ENCODE peak calls at places on chromosomes 2 and 18, in seven cellular contexts. One of them, this sample, is unnamed.
A peak's percentile ranks its signal among the peaks of the same experiment; 100 is the strongest.

GRCh38 chr2:66463206-66463605 is 28.3 kb downstream of the MEIS1 start:
- DNase-seq in midbrain: peak; percentile 24
- DNase-seq in NCI-H2107: no peak
- DNase-seq in progenitor cell of endocrine pancreas: no peak
- DNase-seq in HepG2: no peak
- DNase-seq in Ammon's horn: no peak
- DNase-seq in stimulated activated CD4-positive, alpha-beta T cell treated with anti-CD3 and anti-CD28 coated beads, Interleukin-2, amount 100 ng/mL, for 4 hours: no peak
- DNase-seq in this sample: no peak

GRCh38 chr18:48042431-48042830 is 112.0 kb upstream of the SMAD2 start:
- DNase-seq in midbrain: no peak
- DNase-seq in NCI-H2107: no peak
- DNase-seq in progenitor cell of endocrine pancreas: no peak
- DNase-seq in HepG2: no peak
- DNase-seq in Ammon's horn: no peak
- DNase-seq in stimulated activated CD4-positive, alpha-beta T cell treated with anti-CD3 and anti-CD28 coated beads, Interleukin-2, amount 100 ng/mL, for 4 hours: no peak
- DNase-seq in this sample: no peak

GRCh38 chr18:61993831-61994230 is 101.0 kb upstream of the RNF152 start:
- DNase-seq in midbrain: no peak
- DNase-seq in NCI-H2107: no peak
- DNase-seq in progenitor cell of endocrine pancreas: no peak
- DNase-seq in HepG2: no peak
- DNase-seq in Ammon's horn: no peak
- DNase-seq in stimulated activated CD4-positive, alpha-beta T cell treated with anti-CD3 and anti-CD28 coated beads, Interleukin-2, amount 100 ng/mL, for 4 hours: no peak
- DNase-seq in this sample: no peak

GRCh38 chr2:124316875-124317605 is 292.0 kb downstream of the CNTNAP5 start:
- DNase-seq in midbrain: no peak
- DNase-seq in NCI-H2107: no peak
- DNase-seq in progenitor cell of endocrine pancreas: no peak
- DNase-seq in HepG2: no peak
- DNase-seq in Ammon's horn: no peak
- DNase-seq in stimulated activated CD4-positive, alpha-beta T cell treated with anti-CD3 and anti-CD28 coated beads, Interleukin-2, amount 100 ng/mL, for 4 hours: no peak
- DNase-seq in this sample: no peak

GRCh38 chr2:112728384-112729175 is 7.8 kb downstream of the NT5DC4 start:
- DNase-seq in midbrain: no peak
- DNase-seq in NCI-H2107: no peak
- DNase-seq in progenitor cell of endocrine pancreas: no peak
- DNase-seq in HepG2: no peak
- DNase-seq in Ammon's horn: no peak
- DNase-seq in stimulated activated CD4-positive, alpha-beta T cell treated with anti-CD3 and anti-CD28 coated beads, Interleukin-2, amount 100 ng/mL, for 4 hours: no peak
- DNase-seq in this sample: no peak

GRCh38 chr2:74648009-74648443 is at the start of gene M1AP:
- DNase-seq in midbrain: no peak
- DNase-seq in NCI-H2107: no peak
- DNase-seq in progenitor cell of endocrine pancreas: peak; percentile 22
- DNase-seq in HepG2: no peak
- DNase-seq in Ammon's horn: no peak
- DNase-seq in stimulated activated CD4-positive, alpha-beta T cell treated with anti-CD3 and anti-CD28 coated beads, Interleukin-2, amount 100 ng/mL, for 4 hours: no peak
- DNase-seq in this sample: no peak

GRCh38 chr2:112662702-112663101 is 17.0 kb downstream of the SLC20A1 start:
- DNase-seq in midbrain: no peak
- DNase-seq in NCI-H2107: no peak
- DNase-seq in progenitor cell of endocrine pancreas: no peak
- DNase-seq in HepG2: no peak
- DNase-seq in Ammon's horn: no peak
- DNase-seq in stimulated activated CD4-positive, alpha-beta T cell treated with anti-CD3 and anti-CD28 coated beads, Interleukin-2, amount 100 ng/mL, for 4 hours: no peak
- DNase-seq in this sample: no peak

GRCh38 chr2:167048829-167049228 is 160.5 kb downstream of the XIRP2 start:
- DNase-seq in midbrain: peak; percentile 0
- DNase-seq in NCI-H2107: no peak
- DNase-seq in progenitor cell of endocrine pancreas: no peak
- DNase-seq in HepG2: no peak
- DNase-seq in Ammon's horn: no peak
- DNase-seq in stimulated activated CD4-positive, alpha-beta T cell treated with anti-CD3 and anti-CD28 coated beads, Interleukin-2, amount 100 ng/mL, for 4 hours: no peak
- DNase-seq in this sample: no peak

GRCh38 chr18:991441-991840 is 86.8 kb downstream of the ADCYAP1 start:
- DNase-seq in midbrain: no peak
- DNase-seq in NCI-H2107: no peak
- DNase-seq in progenitor cell of endocrine pancreas: no peak
- DNase-seq in HepG2: no peak
- DNase-seq in Ammon's horn: no peak
- DNase-seq in stimulated activated CD4-positive, alpha-beta T cell treated with anti-CD3 and anti-CD28 coated beads, Interleukin-2, amount 100 ng/mL, for 4 hours: no peak
- DNase-seq in this sample: no peak

GRCh38 chr2:4674007-4674406 is 970.6 kb downstream of the DCDC2C start:
- DNase-seq in midbrain: no peak
- DNase-seq in NCI-H2107: no peak
- DNase-seq in progenitor cell of endocrine pancreas: no peak
- DNase-seq in HepG2: no peak
- DNase-seq in Ammon's horn: no peak
- DNase-seq in stimulated activated CD4-positive, alpha-beta T cell treated with anti-CD3 and anti-CD28 coated beads, Interleukin-2, amount 100 ng/mL, for 4 hours: no peak
- DNase-seq in this sample: no peak

GRCh38 chr2:19747310-19748072 is 154.3 kb downstream of the TTC32 start:
- DNase-seq in midbrain: no peak
- DNase-seq in NCI-H2107: no peak
- DNase-seq in progenitor cell of endocrine pancreas: no peak
- DNase-seq in HepG2: no peak
- DNase-seq in Ammon's horn: no peak
- DNase-seq in stimulated activated CD4-positive, alpha-beta T cell treated with anti-CD3 and anti-CD28 coated beads, Interleukin-2, amount 100 ng/mL, for 4 hours: no peak
- DNase-seq in this sample: no peak

GRCh38 chr2:196160101-196160500 is 11.3 kb downstream of the STK17B start:
- DNase-seq in midbrain: no peak
- DNase-seq in NCI-H2107: no peak
- DNase-seq in progenitor cell of endocrine pancreas: no peak
- DNase-seq in HepG2: no peak
- DNase-seq in Ammon's horn: peak; percentile 51
- DNase-seq in stimulated activated CD4-positive, alpha-beta T cell treated with anti-CD3 and anti-CD28 coated beads, Interleukin-2, amount 100 ng/mL, for 4 hours: no peak
- DNase-seq in this sample: no peak

GRCh38 chr2:161030260-161031063 is 129.8 kb upstream of the TANK start:
- DNase-seq in midbrain: no peak
- DNase-seq in NCI-H2107: no peak
- DNase-seq in progenitor cell of endocrine pancreas: no peak
- DNase-seq in HepG2: peak; percentile 45
- DNase-seq in Ammon's horn: no peak
- DNase-seq in stimulated activated CD4-positive, alpha-beta T cell treated with anti-CD3 and anti-CD28 coated beads, Interleukin-2, amount 100 ng/mL, for 4 hours: no peak
- DNase-seq in this sample: no peak

GRCh38 chr2:48319863-48320262 is 210.1 kb upstream of the STON1 start:
- DNase-seq in midbrain: no peak
- DNase-seq in NCI-H2107: no peak
- DNase-seq in progenitor cell of endocrine pancreas: no peak
- DNase-seq in HepG2: no peak
- DNase-seq in Ammon's horn: no peak
- DNase-seq in stimulated activated CD4-positive, alpha-beta T cell treated with anti-CD3 and anti-CD28 coated beads, Interleukin-2, amount 100 ng/mL, for 4 hours: no peak
- DNase-seq in this sample: no peak

GRCh38 chr2:69986691-69987090 is 25.3 kb upstream of the ASPRV1 start:
- DNase-seq in midbrain: no peak
- DNase-seq in NCI-H2107: no peak
- DNase-seq in progenitor cell of endocrine pancreas: no peak
- DNase-seq in HepG2: no peak
- DNase-seq in Ammon's horn: no peak
- DNase-seq in stimulated activated CD4-positive, alpha-beta T cell treated with anti-CD3 and anti-CD28 coated beads, Interleukin-2, amount 100 ng/mL, for 4 hours: no peak
- DNase-seq in this sample: no peak

GRCh38 chr18:76441002-76441667 is 53.9 kb downstream of the ZNF516 start:
- DNase-seq in midbrain: no peak
- DNase-seq in NCI-H2107: no peak
- DNase-seq in progenitor cell of endocrine pancreas: no peak
- DNase-seq in HepG2: no peak
- DNase-seq in Ammon's horn: no peak
- DNase-seq in stimulated activated CD4-positive, alpha-beta T cell treated with anti-CD3 and anti-CD28 coated beads, Interleukin-2, amount 100 ng/mL, for 4 hours: no peak
- DNase-seq in this sample: no peak

GRCh38 chr18:29185801-29186200 is 1008.9 kb upstream of the CDH2 start:
- DNase-seq in midbrain: no peak
- DNase-seq in NCI-H2107: no peak
- DNase-seq in progenitor cell of endocrine pancreas: no peak
- DNase-seq in HepG2: no peak
- DNase-seq in Ammon's horn: no peak
- DNase-seq in stimulated activated CD4-positive, alpha-beta T cell treated with anti-CD3 and anti-CD28 coated beads, Interleukin-2, amount 100 ng/mL, for 4 hours: no peak
- DNase-seq in this sample: no peak

GRCh38 chr2:236872015-236872414 is 213.7 kb upstream of the COPS8 start:
- DNase-seq in midbrain: no peak
- DNase-seq in NCI-H2107: no peak
- DNase-seq in progenitor cell of endocrine pancreas: no peak
- DNase-seq in HepG2: no peak
- DNase-seq in Ammon's horn: no peak
- DNase-seq in stimulated activated CD4-positive, alpha-beta T cell treated with anti-CD3 and anti-CD28 coated beads, Interleukin-2, amount 100 ng/mL, for 4 hours: no peak
- DNase-seq in this sample: no peak

GRCh38 chr2:49222975-49223528 is 68.7 kb upstream of the FSHR start:
- DNase-seq in midbrain: no peak
- DNase-seq in NCI-H2107: no peak
- DNase-seq in progenitor cell of endocrine pancreas: no peak
- DNase-seq in HepG2: no peak
- DNase-seq in Ammon's horn: no peak
- DNase-seq in stimulated activated CD4-positive, alpha-beta T cell treated with anti-CD3 and anti-CD28 coated beads, Interleukin-2, amount 100 ng/mL, for 4 hours: no peak
- DNase-seq in this sample: no peak

GRCh38 chr2:226904592-226904991 is 68.7 kb downstream of the RHBDD1 start:
- DNase-seq in midbrain: no peak
- DNase-seq in NCI-H2107: no peak
- DNase-seq in progenitor cell of endocrine pancreas: no peak
- DNase-seq in HepG2: no peak
- DNase-seq in Ammon's horn: no peak
- DNase-seq in stimulated activated CD4-positive, alpha-beta T cell treated with anti-CD3 and anti-CD28 coated beads, Interleukin-2, amount 100 ng/mL, for 4 hours: no peak
- DNase-seq in this sample: no peak

GRCh38 chr18:56255381-56255780 is 383.0 kb downstream of the TXNL1 start:
- DNase-seq in midbrain: no peak
- DNase-seq in NCI-H2107: no peak
- DNase-seq in progenitor cell of endocrine pancreas: no peak
- DNase-seq in HepG2: no peak
- DNase-seq in Ammon's horn: no peak
- DNase-seq in stimulated activated CD4-positive, alpha-beta T cell treated with anti-CD3 and anti-CD28 coated beads, Interleukin-2, amount 100 ng/mL, for 4 hours: no peak
- DNase-seq in this sample: no peak

GRCh38 chr2:17199741-17200140 is 318.5 kb downstream of the RAD51AP2 start:
- DNase-seq in midbrain: no peak
- DNase-seq in NCI-H2107: no peak
- DNase-seq in progenitor cell of endocrine pancreas: no peak
- DNase-seq in HepG2: no peak
- DNase-seq in Ammon's horn: no peak
- DNase-seq in stimulated activated CD4-positive, alpha-beta T cell treated with anti-CD3 and anti-CD28 coated beads, Interleukin-2, amount 100 ng/mL, for 4 hours: no peak
- DNase-seq in this sample: no peak

GRCh38 chr2:37802899-37803379 is 122.1 kb upstream of the RMDN2 start:
- DNase-seq in midbrain: no peak
- DNase-seq in NCI-H2107: no peak
- DNase-seq in progenitor cell of endocrine pancreas: no peak
- DNase-seq in HepG2: no peak
- DNase-seq in Ammon's horn: no peak
- DNase-seq in stimulated activated CD4-positive, alpha-beta T cell treated with anti-CD3 and anti-CD28 coated beads, Interleukin-2, amount 100 ng/mL, for 4 hours: no peak
- DNase-seq in this sample: no peak

GRCh38 chr2:101063753-101064502 is 61.8 kb downstream of the RPL31 start:
- DNase-seq in midbrain: no peak
- DNase-seq in NCI-H2107: no peak
- DNase-seq in progenitor cell of endocrine pancreas: no peak
- DNase-seq in HepG2: no peak
- DNase-seq in Ammon's horn: no peak
- DNase-seq in stimulated activated CD4-positive, alpha-beta T cell treated with anti-CD3 and anti-CD28 coated beads, Interleukin-2, amount 100 ng/mL, for 4 hours: no peak
- DNase-seq in this sample: no peak

GRCh38 chr2:102622646-102623045 is 3.3 kb downstream of the SLC9A2 start:
- DNase-seq in midbrain: no peak
- DNase-seq in NCI-H2107: no peak
- DNase-seq in progenitor cell of endocrine pancreas: no peak
- DNase-seq in HepG2: no peak
- DNase-seq in Ammon's horn: no peak
- DNase-seq in stimulated activated CD4-positive, alpha-beta T cell treated with anti-CD3 and anti-CD28 coated beads, Interleukin-2, amount 100 ng/mL, for 4 hours: no peak
- DNase-seq in this sample: no peak

GRCh38 chr18:31230495-31230894 is 67.8 kb upstream of the DSC1 start:
- DNase-seq in midbrain: no peak
- DNase-seq in NCI-H2107: no peak
- DNase-seq in progenitor cell of endocrine pancreas: no peak
- DNase-seq in HepG2: peak; percentile 89
- DNase-seq in Ammon's horn: no peak
- DNase-seq in stimulated activated CD4-positive, alpha-beta T cell treated with anti-CD3 and anti-CD28 coated beads, Interleukin-2, amount 100 ng/mL, for 4 hours: no peak
- DNase-seq in this sample: no peak

GRCh38 chr2:25558262-25558661 is 115.1 kb downstream of the DTNB start:
- DNase-seq in midbrain: no peak
- DNase-seq in NCI-H2107: no peak
- DNase-seq in progenitor cell of endocrine pancreas: no peak
- DNase-seq in HepG2: no peak
- DNase-seq in Ammon's horn: peak; percentile 34
- DNase-seq in stimulated activated CD4-positive, alpha-beta T cell treated with anti-CD3 and anti-CD28 coated beads, Interleukin-2, amount 100 ng/mL, for 4 hours: peak; percentile 41
- DNase-seq in this sample: no peak

GRCh38 chr18:967037-967576 is 62.4 kb downstream of the ADCYAP1 start:
- DNase-seq in midbrain: no peak
- DNase-seq in NCI-H2107: no peak
- DNase-seq in progenitor cell of endocrine pancreas: no peak
- DNase-seq in HepG2: no peak
- DNase-seq in Ammon's horn: no peak
- DNase-seq in stimulated activated CD4-positive, alpha-beta T cell treated with anti-CD3 and anti-CD28 coated beads, Interleukin-2, amount 100 ng/mL, for 4 hours: no peak
- DNase-seq in this sample: no peak

GRCh38 chr2:102258386-102259074 is 52.8 kb upstream of the IL1RL1 start:
- DNase-seq in midbrain: no peak
- DNase-seq in NCI-H2107: no peak
- DNase-seq in progenitor cell of endocrine pancreas: no peak
- DNase-seq in HepG2: no peak
- DNase-seq in Ammon's horn: no peak
- DNase-seq in stimulated activated CD4-positive, alpha-beta T cell treated with anti-CD3 and anti-CD28 coated beads, Interleukin-2, amount 100 ng/mL, for 4 hours: no peak
- DNase-seq in this sample: no peak

GRCh38 chr2:150076281-150076680 is 411.2 kb downstream of the RND3 start:
- DNase-seq in midbrain: no peak
- DNase-seq in NCI-H2107: no peak
- DNase-seq in progenitor cell of endocrine pancreas: no peak
- DNase-seq in HepG2: no peak
- DNase-seq in Ammon's horn: no peak
- DNase-seq in stimulated activated CD4-positive, alpha-beta T cell treated with anti-CD3 and anti-CD28 coated beads, Interleukin-2, amount 100 ng/mL, for 4 hours: no peak
- DNase-seq in this sample: no peak